ENCODE peak calls at places on chromosomes 16 and 17, in four cellular contexts. V is K562, K is HepG2, G is GM12878. U is an unnamed sample.

GRCh38 chr17:4666296-4666695 is 24.8 kb upstream of the ALOX15 start:
- DNase-seq in V (no peak), K (no peak), G (no peak), U (no peak)

GRCh38 chr16:87163637-87164036 is 153.6 kb downstream of the C16orf95 start:
- DNase-seq in G (no peak), K (no peak), V (peak), U (no peak)

GRCh38 chr16:4477966-4478365 is 1.8 kb downstream of the HMOX2 start:
- DNase-seq in G (no peak), K (no peak), V (no peak), U (peak)

GRCh38 chr16:89155184-89155679 is 16.3 kb upstream of the CDH15 start:
- DNase-seq in G (no peak), K (no peak), V (no peak), U (no peak)

GRCh38 chr17:61251939-61252865 is 147.4 kb upstream of the TBX2 start:
- DNase-seq in K (no peak), G (no peak), V (no peak), U (no peak)

GRCh38 chr16:2035431-2036199 is 8.9 kb downstream of the NHERF2 start:
- DNase-seq in G (no peak), V (no peak), K (peak), U (no peak)

GRCh38 chr17:38442548-38442947 is 14.3 kb downstream of the ARHGAP23 start:
- DNase-seq in K (no peak), V (no peak), G (no peak), U (no peak)

GRCh38 chr16:25390761-25391160 is 133.1 kb upstream of the ZKSCAN2 start:
- DNase-seq in G (no peak), K (no peak), V (no peak), U (no peak)

GRCh38 chr16:50251375-50252081 is 14.8 kb upstream of the ADCY7 start:
- DNase-seq in G (no peak), K (no peak), V (no peak), U (no peak)

GRCh38 chr16:12110361-12111107 is 134.0 kb downstream of the SNX29 start:
- DNase-seq in G (no peak), K (no peak), V (no peak), U (no peak)

GRCh38 chr16:72537684-72538083 is 365.7 kb upstream of the PMFBP1 start:
- DNase-seq in K (no peak), G (no peak), V (no peak), U (no peak)

GRCh38 chr17:63185420-63185819 is 219.4 kb downstream of the TANC2 start:
- DNase-seq in G (no peak), K (no peak), V (no peak), U (no peak)

GRCh38 chr16:14409563-14409962 is 220.5 kb downstream of the PARN start:
- DNase-seq in K (peak), G (no peak), V (no peak), U (no peak)

GRCh38 chr17:81046131-81046769 is 11.3 kb downstream of the BAIAP2 start:
- DNase-seq in V (no peak), G (no peak), K (no peak), U (no peak)

GRCh38 chr16:30655815-30656347 is 2.4 kb upstream of the FBRS start:
- DNase-seq in V (no peak), K (no peak), G (no peak), U (no peak)

DNA sequence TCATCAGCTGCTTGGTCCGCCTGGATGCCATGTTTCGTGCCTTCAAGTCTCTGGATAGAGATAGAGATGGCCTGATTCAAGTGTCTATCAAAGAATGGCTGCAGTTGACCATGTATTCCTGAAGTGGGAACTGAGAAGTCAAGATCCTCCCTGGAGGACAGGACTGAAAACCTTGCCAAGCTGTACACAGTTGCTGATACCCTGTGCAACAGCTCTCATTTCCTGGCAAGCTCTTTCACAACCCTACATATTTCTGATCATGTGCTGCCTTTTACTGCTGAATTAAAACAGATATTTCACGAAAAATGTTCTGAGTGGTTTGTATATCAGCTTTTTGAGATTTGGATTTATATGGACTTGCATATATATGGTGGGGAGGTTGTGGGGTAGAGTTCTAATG is 898 bp downstream of the CAPNS2 start:
- DNase-seq in G (no peak), V (no peak), K (no peak), U (no peak)
- TF ChIP-seq TARDBP in G (no peak), V (no peak), K (no peak), U (no peak)

DNA sequence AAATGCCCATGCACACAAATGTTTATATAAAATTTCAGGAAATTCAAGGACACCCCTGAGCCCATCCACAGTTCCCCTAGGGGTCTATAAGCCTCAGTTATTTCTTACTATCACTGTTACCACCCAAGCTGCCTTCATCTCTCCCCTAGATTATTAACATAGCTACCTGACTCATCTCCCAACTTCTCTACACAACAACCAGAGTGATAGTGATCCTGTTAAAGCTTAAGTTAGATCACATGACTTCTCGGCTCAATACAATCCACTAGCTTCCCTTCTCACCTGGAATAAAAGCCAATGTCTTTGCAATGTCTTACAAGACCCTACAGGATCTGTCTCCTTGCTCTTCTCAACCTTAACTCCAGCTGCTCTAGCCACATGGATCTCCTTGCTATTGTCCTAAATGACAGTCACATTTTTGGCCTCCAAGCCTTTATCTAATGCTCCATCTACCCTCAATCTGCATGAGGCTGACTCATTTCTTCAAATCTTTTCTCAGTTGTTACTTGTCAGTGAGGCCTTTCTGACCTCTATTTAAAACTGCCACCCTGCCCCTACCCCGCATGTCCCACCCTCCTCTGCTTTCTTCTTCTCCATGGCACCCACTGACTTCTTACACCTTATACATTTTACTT is 5.4 kb upstream of the LIG3 start:
- DNase-seq in V (no peak), G (no peak), K (no peak), U (no peak)
- TF ChIP-seq TARDBP in V (no peak), G (no peak), K (no peak), U (no peak)

GRCh38 chr17:67364847-67365761 is 1.3 kb downstream of the PSMD12 start:
- DNase-seq in V (no peak), K (no peak), G (no peak), U (no peak)

GRCh38 chr17:67358612-67359011 is 7.8 kb downstream of the PSMD12 start:
- DNase-seq in K (no peak), G (no peak), V (no peak), U (no peak)

GRCh38 chr17:67360880-67361279 is 5.5 kb downstream of the PSMD12 start:
- DNase-seq in K (no peak), G (no peak), V (no peak), U (no peak)

GRCh38 chr17:67362173-67362572 is 4.2 kb downstream of the PSMD12 start:
- DNase-seq in K (no peak), G (no peak), V (no peak), U (no peak)

GRCh38 chr17:67359960-67360817 is 6.2 kb downstream of the PSMD12 start:
- DNase-seq in K (no peak), G (no peak), V (peak), U (no peak)
- TF ChIP-seq TARDBP in K (no peak), G (no peak), V (no peak), U (no peak)

DNA sequence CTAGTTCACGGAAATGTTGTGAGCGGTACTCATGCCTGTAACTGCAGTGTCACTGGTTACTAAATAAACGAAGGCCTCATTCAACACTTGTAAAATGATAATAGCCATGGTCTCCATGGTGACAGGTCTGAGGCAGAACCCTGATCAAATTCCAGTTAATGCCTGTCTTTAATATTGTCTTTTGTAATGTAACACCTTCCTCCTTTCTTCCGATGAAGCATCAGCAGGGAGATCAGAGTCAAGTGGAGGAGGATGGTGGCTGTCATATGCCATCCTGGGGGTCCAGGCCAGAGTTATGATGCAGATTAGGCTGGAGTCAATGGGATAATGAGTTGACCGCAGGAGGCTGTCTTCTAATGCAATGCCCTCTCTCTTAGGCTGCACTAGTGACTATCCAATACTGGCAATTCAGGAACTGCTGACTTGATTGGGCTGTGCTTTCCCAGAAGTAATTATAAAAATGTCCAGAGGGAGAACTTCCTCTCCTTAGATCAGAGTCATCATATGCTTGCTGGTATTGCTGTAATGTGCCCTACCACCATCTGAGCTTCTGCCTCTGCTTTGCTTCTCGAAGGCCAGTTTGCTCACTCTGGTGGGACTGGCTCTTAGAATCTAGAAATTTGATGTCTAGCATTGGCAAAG is 419.1 kb downstream of the CA10 start:
- DNase-seq in K (no peak), G (no peak), V (no peak), U (peak)
- TF ChIP-seq TARDBP in K (no peak), G (no peak), V (no peak), U (no peak)